ENCODE peak calls at places on chromosomes 11 and 22, in ten cellular contexts. L is NCI-H1092 treated with DMSO at 0.1 percent for 48 hours; Q is NCI-H1105 treated with DMSO at 0.1 percent for 48 hours; W is T-helper 9 cell; Y is activated T-cell treated with anti-CD3 and anti-CD28 coated beads for 1 hour; T is hepatic stellate cell; H is tibial nerve; P is stimulated activated CD8-positive, alpha-beta memory T cell treated with anti-CD3 and anti-CD28 coated beads, Interleukin-4, amount 100 ng/mL, for 4 hours; I is NCI-H2081 treated with DMSO at 0.1 percent for 48 hours; X is NCI-H2227 treated with DMSO at 0.1 percent for 48 hours. S is an unnamed sample.

GRCh38 chr22:23069502-23070357 is 589 bp upstream of the GNAZ start:
- DNase-seq in W (peak; percentile 87), H (peak; percentile 84), X (peak; percentile 75), P (peak; percentile 57), I (no peak), Q (peak; percentile 87), T (peak; percentile 94), Y (peak; percentile 80), L (peak; percentile 94), S (peak; percentile 90)

GRCh38 chr11:20000393-20001134 is 159.7 kb downstream of the DBX1 start:
- DNase-seq in L (peak; percentile 97), H (no peak), Y (no peak), X (peak; percentile 97), W (no peak), P (no peak), I (peak; percentile 77), T (no peak), Q (peak; percentile 44), S (no peak)

GRCh38 chr22:29706493-29706892 is 13.3 kb upstream of the CABP7 start:
- DNase-seq in P (no peak), I (no peak), T (no peak), Q (no peak), Y (no peak), X (no peak), W (no peak), H (no peak), L (peak; percentile 33), S (no peak)

GRCh38 chr11:31812392-31813241 is 1.5 kb upstream of the PAX6 start:
- DNase-seq in W (no peak), H (no peak), Y (no peak), P (no peak), I (no peak), X (no peak), L (no peak), T (no peak), Q (peak; percentile 36), S (no peak)

GRCh38 chr11:59172345-59173079 is 580 bp downstream of the DTX4 start:
- DNase-seq in Y (peak; percentile 6), L (no peak), X (no peak), T (no peak), H (no peak), I (no peak), P (no peak), Q (peak; percentile 16), W (no peak), S (no peak)

GRCh38 chr11:719214-720016 is 13.4 kb downstream of the EPS8L2 start:
- DNase-seq in Y (no peak), H (no peak), Q (no peak), T (no peak), P (no peak), I (no peak), W (no peak), L (no peak), X (no peak), S (no peak)

GRCh38 chr11:34167961-34168360 is 62.5 kb downstream of the NAT10 start:
- DNase-seq in H (no peak), L (no peak), I (no peak), P (no peak), T (no peak), Y (no peak), W (no peak), Q (no peak), X (no peak), S (no peak)

GRCh38 chr11:89436071-89436470 is 55.1 kb downstream of the NOX4 start:
- DNase-seq in T (no peak), X (no peak), Y (no peak), H (no peak), P (no peak), L (no peak), Q (no peak), W (no peak), I (no peak), S (peak; percentile 19)

GRCh38 chr22:48504519-48505140 is 1323.0 kb downstream of the BRD1 start:
- DNase-seq in I (no peak), T (no peak), W (no peak), L (no peak), Q (no peak), Y (no peak), X (no peak), P (no peak), H (no peak), S (no peak)

GRCh38 chr11:8333431-8334401 is 70.0 kb upstream of the LMO1 start:
- DNase-seq in I (no peak), T (no peak), H (no peak), X (no peak), L (no peak), W (no peak), Y (no peak), Q (no peak), P (no peak), S (no peak)

GRCh38 chr11:640021-640706 is 3.1 kb downstream of the DRD4 start:
- DNase-seq in I (no peak), Q (no peak), L (no peak), H (no peak), W (no peak), P (no peak), T (no peak), X (no peak), Y (no peak), S (no peak)